ENCODE peak calls at places on chromosomes 6 and 20, in eight cellular contexts. A is H9, Z is kidney, V is GM12878, L is neural progenitor cell, P is PC-3, F is SK-N-SH, E is DND-41. N is an unnamed sample.

GRCh38 chr20:63226020-63226943 is 9.4 kb upstream of the BIRC7 start:
- DNase-seq in F (no peak), P (no peak), V (no peak), Z (peak; percentile 76), E (no peak), A (no peak), L (no peak), N (no peak)

GRCh38 chr6:19446570-19446969 is 390.6 kb upstream of the ID4 start:
- DNase-seq in F (no peak), L (no peak), V (no peak), A (no peak), P (peak; percentile 58), E (no peak), Z (no peak), N (no peak)

GRCh38 chr6:169198885-169199284 is 54.8 kb downstream of the THBS2 start:
- DNase-seq in E (no peak), A (no peak), P (no peak), L (no peak), V (no peak), F (no peak), Z (no peak), N (no peak)

GRCh38 chr6:39881851-39882566 is 52.3 kb downstream of the MOCS1 start:
- DNase-seq in A (no peak), P (no peak), Z (no peak), L (no peak), F (no peak), E (no peak), V (no peak), N (peak; percentile 8)

GRCh38 chr20:33568378-33569289 is 78.7 kb downstream of the CBFA2T2 start:
- DNase-seq in P (peak; percentile 34), V (no peak), Z (no peak), E (peak; percentile 58), A (peak; percentile 97), F (peak; percentile 75), L (peak; percentile 93), N (no peak)

GRCh38 chr6:12947191-12947795 is 230.7 kb downstream of the PHACTR1 start:
- DNase-seq in V (no peak), A (no peak), F (no peak), P (no peak), E (no peak), Z (no peak), L (no peak), N (peak; percentile 60)

GRCh38 chr6:40947876-40948514 is 91.0 kb downstream of the UNC5CL start:
- DNase-seq in Z (no peak), P (peak; percentile 76), E (no peak), A (peak; percentile 36), V (no peak), L (no peak), F (no peak), N (peak; percentile 71)

GRCh38 chr6:42279966-42280629 is 62.4 kb upstream of the MRPS10 start:
- DNase-seq in F (no peak), Z (peak; percentile 90), V (no peak), L (no peak), A (no peak), P (peak; percentile 80), E (no peak), N (peak; percentile 32)

GRCh38 chr6:73085362-73085975 is 139.8 kb downstream of the KHDC1L start:
- DNase-seq in P (no peak), Z (no peak), A (no peak), F (no peak), V (peak; percentile 36), E (no peak), L (peak; percentile 79), N (no peak)

GRCh38 chr6:99822741-99823512 is 171.1 kb downstream of the MCHR2 start:
- DNase-seq in L (peak; percentile 64), F (peak; percentile 51), A (no peak), V (no peak), Z (no peak), P (peak; percentile 66), E (peak; percentile 6), N (peak; percentile 49)

GRCh38 chr6:169339025-169339424 is 85.4 kb upstream of the THBS2 start:
- DNase-seq in Z (no peak), A (no peak), F (no peak), P (no peak), V (no peak), E (no peak), L (no peak), N (no peak)

GRCh38 chr20:47133809-47134456 is 222.6 kb downstream of the ZMYND8 start:
- DNase-seq in F (no peak), P (peak; percentile 66), Z (no peak), L (no peak), A (no peak), E (no peak), V (no peak), N (no peak)

GRCh38 chr20:10673176-10673830 is 496 bp downstream of the JAG1 start:
- DNase-seq in V (no peak), A (peak; percentile 67), P (no peak), L (peak; percentile 87), Z (peak; percentile 81), F (peak; percentile 72), E (no peak), N (peak; percentile 26)

GRCh38 chr20:23048283-23049200 is 930 bp downstream of the THBD start:
- DNase-seq in V (no peak), A (peak; percentile 80), L (peak; percentile 78), F (no peak), Z (peak; percentile 86), P (peak; percentile 55), E (no peak), N (peak; percentile 70)

GRCh38 chr6:109015185-109015584 is 79.5 kb downstream of the SESN1 start:
- DNase-seq in V (no peak), F (no peak), A (no peak), L (no peak), P (no peak), E (no peak), Z (no peak), N (no peak)

GRCh38 chr6:158627940-158628211 is 16.7 kb downstream of the DYNLT1 start:
- DNase-seq in E (no peak), L (no peak), A (no peak), P (no peak), F (no peak), Z (no peak), V (no peak), N (no peak)

GRCh38 chr20:24943196-24943595 is 5.9 kb upstream of the CST7 start:
- DNase-seq in Z (no peak), L (no peak), V (no peak), E (no peak), F (no peak), A (no peak), P (no peak), N (no peak)

GRCh38 chr6:14799928-14800327 is 445.9 kb upstream of the JARID2 start:
- DNase-seq in A (peak; percentile 69), E (peak; percentile 48), V (peak; percentile 34), L (peak; percentile 85), P (peak; percentile 72), F (peak; percentile 51), Z (peak; percentile 77), N (peak; percentile 8)

GRCh38 chr6:52519618-52520017 is 57.2 kb downstream of the TRAM2 start:
- DNase-seq in L (no peak), A (no peak), P (no peak), F (no peak), E (no peak), Z (no peak), V (no peak), N (peak; percentile 29)

GRCh38 chr20:62760536-62761057 is 35.7 kb upstream of the MRGBP start:
- DNase-seq in V (no peak), E (no peak), A (no peak), Z (peak; percentile 60), L (no peak), F (no peak), P (no peak), N (no peak)

GRCh38 chr6:12890171-12890790 is 173.7 kb downstream of the PHACTR1 start:
- DNase-seq in P (peak; percentile 40), A (peak; percentile 45), Z (no peak), V (no peak), F (no peak), L (no peak), E (peak; percentile 30), N (peak; percentile 3)

GRCh38 chr20:21191839-21192238 is 66.0 kb downstream of the KIZ start:
- DNase-seq in A (peak; percentile 78), E (no peak), Z (no peak), P (no peak), L (peak; percentile 88), F (no peak), V (no peak), N (no peak)

GRCh38 chr20:50982372-50982771 is 23.8 kb downstream of the MOCS3 start:
- DNase-seq in E (no peak), A (no peak), L (no peak), V (no peak), Z (no peak), P (peak; percentile 100), F (no peak), N (no peak)

GRCh38 chr20:8652396-8652795 is 416.5 kb upstream of the PLCB4 start:
- DNase-seq in Z (no peak), F (no peak), E (no peak), L (no peak), P (no peak), V (no peak), A (no peak), N (no peak)

GRCh38 chr6:88843040-88843439 is 120.4 kb downstream of the RNGTT start:
- DNase-seq in L (no peak), Z (no peak), E (no peak), P (peak; percentile 8), V (no peak), F (no peak), A (no peak), N (no peak)

GRCh38 chr6:105431226-105431625 is 28.3 kb upstream of the PREP start:
- DNase-seq in P (peak; percentile 75), A (no peak), V (no peak), Z (no peak), E (peak; percentile 27), F (peak; percentile 19), L (peak; percentile 56), N (peak; percentile 73)

GRCh38 chr20:56433880-56434255 is 21.8 kb downstream of the CASS4 start:
- DNase-seq in E (no peak), V (no peak), A (no peak), P (no peak), F (no peak), Z (no peak), L (no peak), N (no peak)

GRCh38 chr6:63530984-63531383 is 41.3 kb upstream of the LOC128125822 start:
- DNase-seq in E (no peak), P (no peak), A (no peak), F (no peak), Z (no peak), V (no peak), L (no peak), N (no peak)
- TF ChIP-seq CTCF in E (no peak), P (no peak), A (no peak), F (no peak), Z (no peak), V (no peak), L (no peak), N (no peak)

GRCh38 chr20:17226410-17227198 is at the start of gene PCSK2:
- DNase-seq in P (no peak), Z (peak; percentile 63), L (peak; percentile 97), V (no peak), A (peak; percentile 91), F (peak; percentile 90), E (no peak), N (no peak)
- H3K9ac ChIP-seq in P (no peak within 1 kb of the TSS), Z (no peak within 1 kb of the TSS), L (no peak within 1 kb of the TSS), V (no peak within 1 kb of the TSS), A (peak within 1 kb of the TSS; percentile 46), F (no peak within 1 kb of the TSS), E (no peak within 1 kb of the TSS), N (no peak within 1 kb of the TSS)

GRCh38 chr6:38857815-38858214 is 142.7 kb downstream of the DNAH8 start:
- DNase-seq in Z (no peak), F (no peak), A (no peak), L (no peak), E (no peak), P (no peak), V (no peak), N (no peak)
- TF ChIP-seq CTCF in Z (no peak), F (no peak), A (no peak), L (no peak), E (no peak), P (no peak), V (no peak), N (no peak)

GRCh38 chr6:36753671-36754485 is 56.3 kb downstream of the RAB44 start:
- DNase-seq in A (no peak), V (no peak), L (no peak), P (peak; percentile 36), F (peak; percentile 54), Z (no peak), E (no peak), N (no peak)
- H3K9ac ChIP-seq in A (no peak overlapping the region), V (peak overlapping the region; percentile 59), L (no peak overlapping the region), P (no peak overlapping the region), F (no peak overlapping the region), Z (no peak overlapping the region), E (no peak overlapping the region), N (no peak overlapping the region)

N was measured in endothelial cell of umbilical vein.